ENCODE peak calls at places on chromosomes 7 and 10, in eight cellular contexts. P is ovary; Q is thoracic aorta; B is ureter; I is MV-4-11; X is T-cell; J is stimulated activated CD8-positive, alpha-beta memory T cell treated with anti-CD3 and anti-CD28 coated beads, Interleukin-15, amount 100 ng/mL, for 4 hours; N is WTC11. H is an unnamed sample.

GRCh38 chr10:92816106-92816505 is 32.2 kb upstream of the EXOC6 start:
- DNase-seq in Q (no peak), P (no peak), I (no peak), N (no peak), J (no peak), X (no peak), B (no peak), H (no peak)

GRCh38 chr10:33116293-33116697 is 158.3 kb upstream of the ITGB1 start:
- DNase-seq in J (no peak), B (no peak), N (peak; percentile 54), Q (no peak), P (peak; percentile 31), I (no peak), X (no peak), H (no peak)

GRCh38 chr7:138843632-138844580 is 45.9 kb upstream of the ATP6V0A4 start:
- DNase-seq in X (no peak), N (peak; percentile 52), P (no peak), I (no peak), J (no peak), B (no peak), Q (no peak), H (no peak)

GRCh38 chr7:45189151-45189970 is 31.8 kb downstream of the RAMP3 start:
- DNase-seq in J (no peak), X (no peak), Q (no peak), B (peak; percentile 29), I (no peak), N (no peak), P (no peak), H (no peak)

GRCh38 chr7:157497744-157498541 is 161.1 kb downstream of the DNAJB6 start:
- DNase-seq in N (no peak), Q (no peak), J (no peak), X (no peak), B (peak; percentile 39), P (no peak), I (no peak), H (no peak)

GRCh38 chr7:126805351-126805750 is 447.4 kb downstream of the GRM8 start:
- DNase-seq in I (no peak), P (no peak), J (no peak), N (no peak), B (no peak), X (no peak), Q (no peak), H (no peak)

GRCh38 chr7:141402277-141402996 is 148.8 kb upstream of the AGK start:
- DNase-seq in Q (no peak), N (no peak), X (no peak), B (no peak), J (no peak), P (no peak), I (no peak), H (no peak)

GRCh38 chr10:48246501-48246900 is 28.0 kb downstream of the FRMPD2 start:
- DNase-seq in I (no peak), B (no peak), X (no peak), N (no peak), Q (no peak), P (no peak), J (no peak), H (no peak)

GRCh38 chr10:76190871-76191270 is 759.4 kb downstream of the LRMDA start:
- DNase-seq in B (no peak), N (no peak), J (no peak), I (no peak), P (no peak), X (no peak), Q (no peak), H (no peak)

GRCh38 chr7:6284461-6285360 is 12.3 kb upstream of the CYTH3 start:
- DNase-seq in I (no peak), X (no peak), P (no peak), Q (no peak), J (no peak), B (no peak), N (no peak), H (no peak)

GRCh38 chr7:8436965-8437364 is 3.6 kb downstream of the NXPH1 start:
- DNase-seq in J (no peak), P (no peak), X (no peak), Q (no peak), B (no peak), N (peak; percentile 93), I (no peak), H (no peak)

GRCh38 chr10:71379118-71379781 is 17.5 kb upstream of the CDH23 start:
- DNase-seq in I (no peak), P (no peak), Q (no peak), J (no peak), N (no peak), B (no peak), X (no peak), H (no peak)

GRCh38 chr7:107150375-107151073 is 18.3 kb upstream of the HBP1 start:
- DNase-seq in I (peak; percentile 62), Q (no peak), P (peak; percentile 83), X (peak; percentile 82), N (peak; percentile 70), J (peak; percentile 46), B (peak; percentile 77), H (no peak)

GRCh38 chr7:46871516-46871915 is 710.4 kb downstream of the TNS3 start:
- DNase-seq in J (no peak), Q (no peak), P (no peak), X (no peak), I (no peak), B (no peak), N (no peak), H (no peak)

GRCh38 chr10:86900955-86901354 is 56.5 kb downstream of the MMRN2 start:
- DNase-seq in I (no peak), X (no peak), N (no peak), P (peak; percentile 84), B (peak; percentile 59), Q (peak; percentile 44), J (no peak), H (no peak)

GRCh38 chr7:94395141-94396041 is 696 bp downstream of the COL1A2 start:
- DNase-seq in J (no peak), Q (no peak), B (peak; percentile 62), N (peak; percentile 36), I (peak; percentile 35), X (no peak), P (peak; percentile 55), H (peak; percentile 52)

GRCh38 chr10:96708456-96708855 is 11.9 kb downstream of the PIK3AP1 start:
- DNase-seq in J (no peak), Q (no peak), I (peak; percentile 97), X (no peak), P (no peak), B (no peak), N (no peak), H (no peak)